ENCODE peak calls at places on chromosome 11, in nine cellular contexts. W is esophagus squamous epithelium; X is PC-3; Z is sigmoid colon; S is uterus; M is CD8-positive, alpha-beta T cell; K is substantia nigra; D is cardiac muscle cell; G is CD8-positive, alpha-beta memory T cell. O is an unnamed sample.

GRCh38 chr11:2928605-2929510 is at the start of gene PHLDA2:
- DNase-seq in W (no peak), X (peak), Z (peak), S (no peak), M (peak), K (no peak), D (peak), G (peak), O (no peak)

GRCh38 chr11:44226472-44226871 is 83.5 kb downstream of the ALX4 start:
- DNase-seq in W (no peak), X (no peak), Z (no peak), S (no peak), M (no peak), K (peak), D (no peak), G (no peak), O (no peak)

GRCh38 chr11:133425245-133425644 is 107.1 kb downstream of the OPCML start:
- DNase-seq in W (no peak), X (no peak), Z (no peak), S (no peak), M (no peak), K (no peak), D (no peak), G (no peak), O (no peak)

GRCh38 chr11:109326781-109327180 is 95.2 kb upstream of the C11orf87 start:
- DNase-seq in W (no peak), X (no peak), Z (no peak), S (no peak), M (no peak), K (no peak), D (no peak), G (no peak), O (no peak)

GRCh38 chr11:12411806-12412727 is 34.7 kb downstream of the PARVA start:
- DNase-seq in W (no peak), X (peak), Z (peak), S (peak), M (no peak), K (peak), D (peak), G (no peak), O (peak)

GRCh38 chr11:125372088-125372487 is 124.0 kb downstream of the FEZ1 start:
- DNase-seq in W (no peak), X (no peak), Z (no peak), S (no peak), M (no peak), K (no peak), D (no peak), G (no peak), O (no peak)

GRCh38 chr11:12871788-12872321 is 137.3 kb upstream of the RASSF10 start:
- DNase-seq in W (no peak), X (peak), Z (no peak), S (peak), M (no peak), K (no peak), D (peak), G (no peak), O (no peak)

GRCh38 chr11:1637628-1638027 is 8.1 kb downstream of the KRTAP5-5 start:
- DNase-seq in W (no peak), X (no peak), Z (no peak), S (no peak), M (no peak), K (no peak), D (no peak), G (no peak), O (no peak)

GRCh38 chr11:8242480-8243280 is 21.0 kb downstream of the LMO1 start:
- DNase-seq in W (no peak), X (no peak), Z (no peak), S (no peak), M (no peak), K (no peak), D (no peak), G (no peak), O (no peak)

GRCh38 chr11:33310720-33311500 is 53.7 kb downstream of the HIPK3 start:
- DNase-seq in W (no peak), X (no peak), Z (no peak), S (no peak), M (no peak), K (no peak), D (peak), G (no peak), O (no peak)

GRCh38 chr11:59186130-59186594 is 14.2 kb downstream of the DTX4 start:
- DNase-seq in W (no peak), X (peak), Z (no peak), S (no peak), M (peak), K (peak), D (peak), G (peak), O (no peak)

GRCh38 chr11:132248585-132248984 is 878.2 kb downstream of the NTM start:
- DNase-seq in W (no peak), X (no peak), Z (no peak), S (no peak), M (no peak), K (peak), D (no peak), G (no peak), O (no peak)

GRCh38 chr11:126898802-126899201 is 101.8 kb downstream of the KIRREL3 start:
- DNase-seq in W (no peak), X (no peak), Z (no peak), S (no peak), M (no peak), K (no peak), D (no peak), G (no peak), O (no peak)

GRCh38 chr11:118233377-118233776 is 8.6 kb upstream of the JAML start:
- DNase-seq in W (no peak), X (peak), Z (no peak), S (no peak), M (no peak), K (no peak), D (no peak), G (no peak), O (peak)

GRCh38 chr11:128161994-128162393 is 425.4 kb downstream of the ETS1 start:
- DNase-seq in W (no peak), X (no peak), Z (no peak), S (no peak), M (no peak), K (no peak), D (no peak), G (no peak), O (no peak)

GRCh38 chr11:9577551-9577950 is 4.1 kb downstream of the WEE1 start:
- DNase-seq in W (no peak), X (no peak), Z (no peak), S (no peak), M (no peak), K (no peak), D (peak), G (no peak), O (no peak)
- H3K27ac ChIP-seq in W (peak), X (no peak), Z (peak), S (peak), M (no peak), K (no peak), D (peak), G (peak), O (peak)

GRCh38 chr11:36600155-36600554 is 2.1 kb upstream of the RAG2 start:
- DNase-seq in W (no peak), X (no peak), Z (no peak), S (no peak), M (no peak), K (no peak), D (no peak), G (no peak), O (no peak)

GRCh38 chr11:36601145-36601544 is 3.1 kb upstream of the RAG2 start:
- DNase-seq in W (no peak), X (no peak), Z (no peak), S (no peak), M (no peak), K (no peak), D (no peak), G (no peak), O (no peak)

GRCh38 chr11:36596880-36597279 is 1.2 kb downstream of the RAG2 start:
- DNase-seq in W (no peak), X (no peak), Z (no peak), S (no peak), M (no peak), K (no peak), D (no peak), G (no peak), O (no peak)

GRCh38 chr11:36594316-36594989 is at the start of gene IFTAP:
- DNase-seq in W (no peak), X (peak), Z (peak), S (peak), M (no peak), K (peak), D (peak), G (no peak), O (peak)

GRCh38 chr11:36598051-36598450 is at the start of gene RAG2:
- DNase-seq in W (no peak), X (no peak), Z (no peak), S (no peak), M (no peak), K (no peak), D (no peak), G (no peak), O (no peak)
- H3K27ac ChIP-seq in W (no peak), X (no peak), Z (no peak), S (no peak), M (no peak), K (no peak), D (no peak), G (no peak), O (no peak)

DNA sequence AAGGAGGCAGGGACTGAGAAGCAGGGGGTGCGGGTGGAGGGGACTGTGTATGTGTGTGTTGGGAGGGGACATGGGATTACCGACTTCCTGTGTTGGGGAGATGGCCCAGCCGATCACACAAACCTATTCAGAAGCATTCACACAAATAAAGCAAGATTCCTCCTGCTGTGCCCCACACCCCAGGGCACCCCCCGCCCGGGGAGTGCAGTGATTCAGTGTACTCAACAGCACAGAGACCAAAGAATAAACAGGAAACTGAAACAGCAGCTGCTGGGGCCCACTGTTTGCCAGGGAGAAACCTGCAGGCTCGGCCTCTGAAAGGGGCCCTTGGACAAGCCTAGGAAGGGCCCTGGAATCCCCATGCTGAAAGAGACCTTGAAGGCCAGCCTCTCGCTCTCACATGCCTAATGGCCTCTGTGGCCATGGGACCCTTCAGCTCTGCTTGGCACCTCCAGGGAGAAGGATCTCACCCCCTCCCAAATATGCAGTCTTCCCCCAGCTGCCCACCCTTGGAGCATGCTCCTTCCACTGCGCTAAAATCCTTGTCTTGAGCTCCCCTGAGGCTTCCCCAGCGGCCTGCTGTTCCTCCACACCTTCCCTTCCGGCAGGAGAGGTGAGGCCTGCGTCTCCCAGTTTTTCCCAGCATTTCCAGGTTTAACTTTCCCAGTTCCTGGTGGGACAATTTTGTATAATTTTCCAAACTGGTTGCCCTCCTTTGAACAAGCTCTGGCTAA is 72.9 kb downstream of the CSNK2A3 start:
- DNase-seq in W (no peak), X (peak), Z (peak), S (no peak), M (no peak), K (no peak), D (no peak), G (no peak), O (no peak)
- H3K27ac ChIP-seq in W (no peak), X (no peak), Z (no peak), S (no peak), M (no peak), K (no peak), D (no peak), G (no peak), O (no peak)

GRCh38 chr11:27392278-27392677 is 29.3 kb upstream of the CCDC34 start:
- DNase-seq in W (no peak), X (no peak), Z (no peak), S (no peak), M (no peak), K (no peak), D (no peak), G (no peak), O (no peak)
- H3K27ac ChIP-seq in W (peak), X (peak), Z (no peak), S (peak), M (no peak), K (no peak), D (peak), G (no peak), O (peak)

DNA sequence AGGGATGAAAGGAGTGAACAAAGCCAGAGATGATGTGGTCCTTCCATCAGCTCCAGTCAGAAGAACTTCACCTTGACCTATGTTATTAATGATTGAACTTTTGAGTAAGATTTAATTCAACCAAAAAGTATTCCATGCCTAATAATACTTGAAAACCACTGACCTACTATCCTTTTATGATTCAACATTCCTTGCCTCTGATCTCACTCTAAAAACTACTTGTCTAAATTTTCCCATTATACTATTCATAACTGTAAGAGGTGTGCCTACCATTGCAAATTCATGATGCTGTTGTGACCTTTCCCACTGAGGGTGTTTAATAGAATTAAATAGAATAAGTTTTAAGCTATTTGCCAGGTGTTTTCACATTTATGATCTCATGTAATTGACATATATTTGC is 164.7 kb upstream of the GUCY1A2 start:
- DNase-seq in W (no peak), X (peak), Z (no peak), S (no peak), M (no peak), K (no peak), D (no peak), G (no peak), O (no peak)
- H3K27ac ChIP-seq in W (no peak), X (no peak), Z (no peak), S (no peak), M (no peak), K (no peak), D (no peak), G (no peak), O (no peak)

GRCh38 chr11:66112041-66112491 is 42.0 kb downstream of the PACS1 start:
- DNase-seq in W (no peak), X (no peak), Z (no peak), S (no peak), M (no peak), K (no peak), D (peak), G (no peak), O (no peak)

GRCh38 chr11:66113132-66113856 is 43.2 kb downstream of the PACS1 start:
- DNase-seq in W (no peak), X (peak), Z (no peak), S (no peak), M (no peak), K (no peak), D (peak), G (no peak), O (no peak)

GRCh38 chr11:66115638-66116410 is 45.8 kb downstream of the PACS1 start:
- DNase-seq in W (no peak), X (no peak), Z (no peak), S (no peak), M (no peak), K (no peak), D (peak), G (no peak), O (no peak)

GRCh38 chr11:66111158-66111557 is 41.1 kb downstream of the PACS1 start:
- DNase-seq in W (no peak), X (no peak), Z (no peak), S (no peak), M (no peak), K (no peak), D (no peak), G (no peak), O (no peak)

GRCh38 chr11:66112640-66113098 is 42.6 kb downstream of the PACS1 start:
- DNase-seq in W (no peak), X (peak), Z (no peak), S (no peak), M (no peak), K (no peak), D (peak), G (no peak), O (no peak)
- H3K27ac ChIP-seq in W (peak), X (peak), Z (peak), S (no peak), M (no peak), K (no peak), D (no peak), G (no peak), O (peak)

O was measured in epithelial cell of prostate.